ENCODE peak calls at places on chromosomes 12 and 14, in nine cellular contexts. W is MM.1S, K is fibroblast of lung, X is GM12878, P is aorta, F is GM23338, B is brain microvascular endothelial cell, Y is HepG2, T is A549. N is an unnamed sample.

GRCh38 chr14:88005978-88006851 is 1.3 kb downstream of the GPR65 start:
- DNase-seq in W (no peak), K (peak; percentile 64), X (peak; percentile 77), P (no peak), F (no peak), B (no peak), Y (no peak), T (no peak), N (peak; percentile 67)

GRCh38 chr12:64687816-64688599 is 71.2 kb downstream of the GNS start:
- DNase-seq in W (no peak), K (peak; percentile 50), X (no peak), P (no peak), F (no peak), B (no peak), Y (peak; percentile 34), T (no peak), N (no peak)

GRCh38 chr12:115088328-115088994 is 404.5 kb upstream of the TBX3 start:
- DNase-seq in W (no peak), K (no peak), X (no peak), P (no peak), F (no peak), B (no peak), Y (peak; percentile 36), T (no peak), N (no peak)

GRCh38 chr12:51625370-51625769 is 34.3 kb downstream of the SCN8A start:
- DNase-seq in W (no peak), K (no peak), X (no peak), P (no peak), F (no peak), B (no peak), Y (no peak), T (no peak), N (no peak)

GRCh38 chr14:101478096-101478495 is 83.2 kb upstream of the DIO3 start:
- DNase-seq in W (no peak), K (no peak), X (no peak), P (peak; percentile 59), F (no peak), B (no peak), Y (no peak), T (no peak), N (no peak)

GRCh38 chr12:116955382-116956021 is 44.8 kb downstream of the FBXW8 start:
- DNase-seq in W (peak; percentile 64), K (no peak), X (no peak), P (no peak), F (peak; percentile 15), B (no peak), Y (peak; percentile 28), T (peak; percentile 68), N (peak; percentile 87)

GRCh38 chr14:71466251-71466650 is 466.0 kb upstream of the RGS6 start:
- DNase-seq in W (no peak), K (no peak), X (no peak), P (no peak), F (no peak), B (no peak), Y (no peak), T (no peak), N (no peak)

GRCh38 chr12:121227294-121227693 is 17.4 kb downstream of the P2RX4 start:
- DNase-seq in W (peak; percentile 81), K (no peak), X (no peak), P (no peak), F (no peak), B (no peak), Y (peak; percentile 63), T (no peak), N (peak; percentile 79)

GRCh38 chr12:84874125-84874824 is 38.3 kb downstream of the SLC6A15 start:
- DNase-seq in W (peak; percentile 73), K (peak; percentile 25), X (no peak), P (no peak), F (peak; percentile 82), B (peak; percentile 16), Y (peak; percentile 38), T (peak; percentile 62), N (peak; percentile 47)

GRCh38 chr14:69657961-69658360 is 46.6 kb downstream of the SUSD6 start:
- DNase-seq in W (no peak), K (peak; percentile 78), X (no peak), P (no peak), F (peak; percentile 56), B (no peak), Y (peak; percentile 63), T (no peak), N (peak; percentile 86)

GRCh38 chr12:113186033-113186365 is 478 bp downstream of the RITA1 start:
- DNase-seq in W (no peak), K (peak; percentile 37), X (no peak), P (no peak), F (no peak), B (no peak), Y (peak; percentile 31), T (peak; percentile 55), N (peak; percentile 42)

GRCh38 chr14:67357583-67358354 is 1.8 kb downstream of the ATP6V1D start:
- DNase-seq in W (no peak), K (peak; percentile 30), X (no peak), P (no peak), F (no peak), B (peak; percentile 22), Y (no peak), T (no peak), N (no peak)

GRCh38 chr14:98999901-99000300 is 272.1 kb downstream of the BCL11B start:
- DNase-seq in W (no peak), K (no peak), X (no peak), P (no peak), F (no peak), B (no peak), Y (no peak), T (no peak), N (no peak)

GRCh38 chr14:90058876-90059458 is 2.8 kb upstream of the KCNK13 start:
- DNase-seq in W (no peak), K (peak; percentile 24), X (no peak), P (no peak), F (no peak), B (peak; percentile 22), Y (no peak), T (peak; percentile 7), N (no peak)

GRCh38 chr12:57215668-57216013 is 953 bp upstream of the NXPH4 start:
- DNase-seq in W (no peak), K (peak; percentile 30), X (no peak), P (no peak), F (no peak), B (no peak), Y (no peak), T (no peak), N (peak; percentile 29)

GRCh38 chr12:57352166-57352565 is 78.7 kb downstream of the R3HDM2 start:
- DNase-seq in W (no peak), K (no peak), X (no peak), P (no peak), F (no peak), B (no peak), Y (no peak), T (no peak), N (no peak)

GRCh38 chr12:1500095-1500801 is 94.1 kb downstream of the FBXL14 start:
- DNase-seq in W (no peak), K (peak; percentile 67), X (no peak), P (no peak), F (no peak), B (peak; percentile 47), Y (no peak), T (peak; percentile 79), N (no peak)

GRCh38 chr12:124744659-124745467 is 118.8 kb downstream of the SCARB1 start:
- DNase-seq in W (peak; percentile 14), K (no peak), X (peak; percentile 48), P (no peak), F (peak; percentile 82), B (no peak), Y (peak; percentile 78), T (peak; percentile 85), N (peak; percentile 40)

DNA sequence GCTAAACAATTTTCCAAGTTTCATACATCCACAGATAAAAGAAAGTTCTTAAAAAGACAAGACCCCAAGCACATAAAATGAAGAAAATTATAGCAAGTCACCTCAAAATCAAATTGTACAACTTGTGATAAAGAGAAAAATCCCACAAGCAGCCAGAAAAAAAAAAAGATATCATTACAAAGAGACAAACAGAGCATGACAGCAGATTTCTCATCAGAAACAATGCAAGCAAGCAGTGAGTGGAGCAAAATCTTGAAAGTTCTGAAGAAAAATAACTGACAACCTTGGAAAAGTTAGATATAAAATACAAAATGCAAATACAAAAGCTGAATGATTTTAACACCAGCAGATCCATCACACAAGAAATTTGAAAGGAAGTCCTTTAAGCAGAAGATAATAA is 194.5 kb upstream of the SOX5 start:
- DNase-seq in W (no peak), K (no peak), X (no peak), P (no peak), F (no peak), B (no peak), Y (no peak), T (no peak), N (no peak)
- H3K4me3 ChIP-seq in W (no peak overlapping the region), K (no peak overlapping the region), X (no peak overlapping the region), P (no peak overlapping the region), F (no peak overlapping the region), B (no peak overlapping the region), Y (no peak overlapping the region), T (no peak overlapping the region), N (no peak overlapping the region)

DNA sequence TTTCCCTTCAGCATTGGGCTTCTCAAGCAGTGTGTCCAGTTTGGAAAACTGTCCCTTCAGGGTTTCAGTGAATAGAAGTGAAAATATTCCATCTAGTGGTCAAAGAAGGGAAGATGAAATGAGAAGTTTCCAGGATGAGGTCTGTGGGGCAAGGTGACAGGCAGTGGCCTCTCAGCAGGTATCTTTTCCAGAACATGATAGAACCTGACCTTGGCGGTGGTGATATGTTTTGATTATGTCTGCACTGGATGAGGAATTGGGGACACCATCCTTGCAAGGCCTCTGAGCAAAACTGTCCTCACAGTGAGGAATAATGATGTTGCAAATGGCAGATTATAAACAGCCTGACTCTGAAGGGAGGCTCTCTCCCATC is 4.7 kb downstream of the GPX2 start:
- DNase-seq in W (no peak), K (peak; percentile 11), X (no peak), P (no peak), F (no peak), B (no peak), Y (peak; percentile 63), T (peak; percentile 48), N (no peak)
- H3K27ac ChIP-seq in W (peak overlapping the region; percentile 50), K (no peak overlapping the region), X (no peak overlapping the region), P (no peak overlapping the region), F (no peak overlapping the region), B (no peak overlapping the region), Y (peak overlapping the region; percentile 0), T (peak overlapping the region; percentile 51), N (no peak overlapping the region)

GRCh38 chr12:26298785-26299621 is 103.6 kb downstream of the SSPN start:
- DNase-seq in W (peak; percentile 90), K (peak; percentile 90), X (peak; percentile 91), P (no peak), F (peak; percentile 8), B (peak; percentile 73), Y (no peak), T (peak; percentile 52), N (peak; percentile 72)
- H3K4me3 ChIP-seq in W (peak overlapping the region; percentile 56), K (peak overlapping the region; percentile 7), X (peak overlapping the region; percentile 4), P (peak overlapping the region; percentile 54), F (no peak overlapping the region), B (peak overlapping the region; percentile 36), Y (no peak overlapping the region), T (peak overlapping the region; percentile 15), N (no peak overlapping the region)

DNA sequence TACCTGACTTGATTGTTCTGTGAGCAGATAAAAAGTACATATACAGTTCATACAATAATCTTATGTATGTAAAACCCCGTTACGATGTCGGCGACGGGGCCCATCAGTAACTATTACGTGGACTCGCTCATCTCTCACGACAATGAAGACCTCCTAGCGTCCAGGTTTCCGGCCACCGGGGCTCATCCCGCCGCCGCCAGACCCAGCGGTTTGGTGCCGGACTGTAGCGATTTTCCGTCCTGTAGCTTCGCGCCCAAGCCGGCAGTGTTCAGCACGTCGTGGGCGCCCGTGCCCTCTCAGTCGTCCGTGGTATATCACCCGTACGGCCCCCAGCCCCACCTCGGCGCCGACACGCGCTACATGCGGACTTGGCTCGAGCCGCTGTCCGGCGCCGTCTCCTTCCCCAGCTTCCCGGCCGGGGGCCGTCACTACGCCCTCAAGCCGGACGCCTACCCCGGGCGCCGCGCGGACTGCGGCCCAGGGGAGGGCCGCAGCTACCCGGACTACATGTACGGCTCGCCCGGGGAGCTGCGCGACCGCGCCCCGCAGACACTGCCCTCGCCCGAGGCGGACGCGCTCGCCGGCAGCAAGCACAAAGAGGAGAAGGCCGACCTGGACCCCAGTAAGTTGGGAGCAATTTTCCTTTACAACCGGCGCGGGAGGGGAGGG is at the start of gene HOXC9:
- DNase-seq in W (no peak), K (no peak), X (no peak), P (peak; percentile 85), F (no peak), B (no peak), Y (no peak), T (no peak), N (no peak)
- H3K27ac ChIP-seq in W (no peak within 1 kb of the TSS), K (no peak within 1 kb of the TSS), X (no peak within 1 kb of the TSS), P (no peak within 1 kb of the TSS), F (no peak within 1 kb of the TSS), B (no peak within 1 kb of the TSS), Y (no peak within 1 kb of the TSS), T (peak within 1 kb of the TSS; percentile 93), N (no peak within 1 kb of the TSS)

N was measured in small intestine.